ENCODE peak calls at places on chromosomes 1 and 21, in nine cellular contexts. X is keratinocyte; M is activated naive CD8-positive, alpha-beta T cell treated with anti-CD3 and anti-CD28 coated beads for 36 hours; O is glutamatergic neuron; U is GDM1; K is neuronal stem cell; C is PC-9; L is cardiac muscle cell; B is psoas muscle. R is an unnamed sample.

GRCh38 chr1:203342192-203342940 is 8.6 kb downstream of the FMOD start:
- DNase-seq in X (no peak), M (peak), O (peak), U (no peak), K (peak), C (peak), L (peak), B (no peak), R (peak)

GRCh38 chr1:248622491-248623106 is 12.3 kb downstream of the OR2T11 start:
- DNase-seq in X (no peak), M (no peak), O (no peak), U (no peak), K (no peak), C (no peak), L (peak), B (no peak), R (peak)

GRCh38 chr1:201191723-201192477 is 1.3 kb downstream of the IGFN1 start:
- DNase-seq in X (peak), M (peak), O (no peak), U (no peak), K (no peak), C (peak), L (no peak), B (no peak), R (peak)

GRCh38 chr21:42097274-42097673 is 26.2 kb downstream of the UMODL1 start:
- DNase-seq in X (no peak), M (no peak), O (no peak), U (no peak), K (no peak), C (no peak), L (no peak), B (no peak), R (peak)

GRCh38 chr1:18299441-18300338 is 181.0 kb upstream of the KLHDC7A start:
- DNase-seq in X (no peak), M (no peak), O (peak), U (no peak), K (peak), C (no peak), L (peak), B (no peak), R (no peak)

GRCh38 chr1:15417365-15417934 is 7.8 kb downstream of the EFHD2 start:
- DNase-seq in X (no peak), M (no peak), O (no peak), U (peak), K (no peak), C (peak), L (no peak), B (no peak), R (peak)

GRCh38 chr1:157284446-157284845 is 146.3 kb upstream of the ETV3 start:
- DNase-seq in X (no peak), M (no peak), O (no peak), U (no peak), K (no peak), C (no peak), L (no peak), B (no peak), R (no peak)

GRCh38 chr1:111275079-111275478 is 15.6 kb upstream of the CHIA start:
- DNase-seq in X (peak), M (peak), O (no peak), U (no peak), K (no peak), C (no peak), L (no peak), B (peak), R (peak)

GRCh38 chr1:29762635-29763034 is 526.3 kb downstream of the PTPRU start:
- DNase-seq in X (no peak), M (no peak), O (no peak), U (no peak), K (no peak), C (no peak), L (no peak), B (no peak), R (no peak)

GRCh38 chr1:6438047-6438525 is 13.5 kb downstream of the ESPN start:
- DNase-seq in X (no peak), M (peak), O (peak), U (peak), K (peak), C (peak), L (peak), B (peak), R (peak)

GRCh38 chr1:1748686-1749321 is 24.6 kb upstream of the CDK11A start:
- DNase-seq in X (no peak), M (no peak), O (no peak), U (no peak), K (no peak), C (no peak), L (no peak), B (no peak), R (no peak)

GRCh38 chr1:233719626-233720334 is 105.9 kb downstream of the KCNK1 start:
- DNase-seq in X (no peak), M (no peak), O (no peak), U (no peak), K (no peak), C (no peak), L (peak), B (no peak), R (no peak)

GRCh38 chr21:20720623-20721022 is 277.6 kb upstream of the NCAM2 start:
- DNase-seq in X (no peak), M (no peak), O (no peak), U (no peak), K (no peak), C (no peak), L (no peak), B (no peak), R (peak)

GRCh38 chr1:56933161-56933560 is 32.7 kb downstream of the C8B start:
- DNase-seq in X (no peak), M (no peak), O (no peak), U (no peak), K (no peak), C (no peak), L (no peak), B (no peak), R (no peak)

GRCh38 chr21:15122241-15122640 is 57.4 kb upstream of the NRIP1 start:
- DNase-seq in X (no peak), M (no peak), O (no peak), U (no peak), K (no peak), C (no peak), L (no peak), B (peak), R (no peak)

GRCh38 chr1:155320661-155321576 is at the start of gene RUSC1:
- DNase-seq in X (no peak), M (peak), O (peak), U (no peak), K (no peak), C (no peak), L (peak), B (peak), R (no peak)

GRCh38 chr1:73736125-73736524 is 461.9 kb downstream of the LRRIQ3 start:
- DNase-seq in X (no peak), M (no peak), O (no peak), U (no peak), K (no peak), C (no peak), L (no peak), B (no peak), R (peak)

GRCh38 chr1:228340686-228341449 is 65.8 kb downstream of the TRIM11 start:
- DNase-seq in X (no peak), M (no peak), O (peak), U (no peak), K (no peak), C (no peak), L (no peak), B (peak), R (no peak)

GRCh38 chr1:20439282-20439681 is 46.7 kb downstream of the CAMK2N1 start:
- DNase-seq in X (no peak), M (no peak), O (no peak), U (no peak), K (no peak), C (no peak), L (peak), B (no peak), R (peak)

GRCh38 chr1:28437260-28437923 is 67.9 kb downstream of the PHACTR4 start:
- DNase-seq in X (no peak), M (no peak), O (no peak), U (no peak), K (peak), C (peak), L (no peak), B (no peak), R (peak)

GRCh38 chr1:204359131-204359473 is 627 bp downstream of the PLEKHA6 start:
- DNase-seq in X (no peak), M (no peak), O (peak), U (no peak), K (no peak), C (no peak), L (no peak), B (no peak), R (no peak)

R was measured in HT1080.